ENCODE peak calls at places on chromosomes 11 and 22, in four cellular contexts. K is HCT116, F is WTC11, S is H1. M is an unnamed sample.

GRCh38 chr11:117944554-117944953 is 15.4 kb upstream of the TMPRSS13 start:
- DNase-seq in S (no peak), F (no peak), K (no peak), M (no peak)

GRCh38 chr11:49208006-49208721 is at the start of gene FOLH1:
- DNase-seq in S (no peak), F (no peak), K (no peak), M (no peak)

GRCh38 chr11:17890333-17890732 is 122.5 kb downstream of the SERGEF start:
- DNase-seq in F (no peak), K (no peak), S (no peak), M (no peak)

GRCh38 chr11:89660234-89660633 is 49.9 kb upstream of the TRIM77 start:
- DNase-seq in S (no peak), F (no peak), K (no peak), M (no peak)

GRCh38 chr11:119488256-119488995 is 65.5 kb upstream of the THY1 start:
- DNase-seq in K (no peak), S (no peak), F (peak; percentile 7), M (no peak)

GRCh38 chr11:46377831-46378230 is 3.6 kb upstream of the MDK start:
- DNase-seq in F (no peak), S (no peak), K (no peak), M (no peak)

GRCh38 chr11:92826597-92826996 is 142.9 kb upstream of the MTNR1B start:
- DNase-seq in S (no peak), F (no peak), K (no peak), M (no peak)

GRCh38 chr11:101436511-101437142 is 147.2 kb downstream of the TRPC6 start:
- DNase-seq in K (peak; percentile 46), S (no peak), F (peak; percentile 74), M (no peak)

GRCh38 chr11:12200359-12201015 is 90.1 kb downstream of the MICAL2 start:
- DNase-seq in F (no peak), K (no peak), S (no peak), M (no peak)

GRCh38 chr11:22707119-22707899 is 40.9 kb downstream of the GAS2 start:
- DNase-seq in F (no peak), K (no peak), S (no peak), M (no peak)

GRCh38 chr11:65434057-65434666 is 11.6 kb downstream of the NEAT1 start:
- DNase-seq in S (no peak), F (no peak), K (no peak), M (no peak)

GRCh38 chr11:1921576-1922141 is 2.2 kb downstream of the TNNT3 start:
- DNase-seq in F (no peak), S (no peak), K (no peak), M (no peak)

GRCh38 chr22:38871360-38872171 is 450 bp downstream of the CBX6 start:
- DNase-seq in F (no peak), S (no peak), K (no peak), M (no peak)

GRCh38 chr11:17991799-17992433 is 20.9 kb downstream of the SERGEF start:
- DNase-seq in S (no peak), F (peak; percentile 35), K (peak; percentile 42), M (no peak)

GRCh38 chr11:119520966-119521365 is 98.0 kb upstream of the THY1 start:
- DNase-seq in F (no peak), S (no peak), K (no peak), M (no peak)

GRCh38 chr11:132427611-132428010 is 1057.2 kb downstream of the NTM start:
- DNase-seq in K (no peak), F (no peak), S (no peak), M (no peak)

GRCh38 chr11:126355926-126356897 is 726 bp downstream of the ST3GAL4 start:
- DNase-seq in K (no peak), F (peak; percentile 51), S (no peak), M (no peak)

GRCh38 chr22:35131423-35132050 is 65.6 kb downstream of the ISX start:
- DNase-seq in F (no peak), K (no peak), S (no peak), M (no peak)

GRCh38 chr11:59501931-59502330 is 1.4 kb upstream of the OR4D11 start:
- DNase-seq in K (no peak), S (no peak), F (no peak), M (no peak)

GRCh38 chr11:123356539-123356938 is 73.5 kb upstream of the GRAMD1B start:
- DNase-seq in K (no peak), F (no peak), S (no peak), M (no peak)

GRCh38 chr11:2898366-2899079 is 12.9 kb upstream of the CDKN1C start:
- DNase-seq in S (no peak), F (no peak), K (no peak), M (no peak)

GRCh38 chr11:11620251-11620965 is 1.4 kb downstream of the GALNT18 start:
- DNase-seq in S (no peak), K (peak; percentile 47), F (peak; percentile 57), M (no peak)

GRCh38 chr11:101880208-101880607 is 34.6 kb upstream of the CEP126 start:
- DNase-seq in S (no peak), F (no peak), K (peak; percentile 72), M (no peak)

GRCh38 chr11:117825538-117826359 is 1.2 kb upstream of the FXYD2 start:
- DNase-seq in S (no peak), F (peak; percentile 3), K (no peak), M (no peak)

GRCh38 chr11:116199182-116199581 is 573.6 kb downstream of the BUD13 start:
- DNase-seq in S (no peak), K (no peak), F (no peak), M (no peak)

GRCh38 chr11:117932426-117932825 is 3.2 kb upstream of the TMPRSS13 start:
- DNase-seq in F (no peak), S (no peak), K (no peak), M (no peak)

GRCh38 chr11:27777013-27777412 is 76.8 kb upstream of the BDNF start:
- DNase-seq in F (no peak), K (no peak), S (no peak), M (no peak)

GRCh38 chr22:42519544-42520237 is at the start of gene RRP7A:
- DNase-seq in S (no peak), F (peak; percentile 83), K (no peak), M (no peak)

GRCh38 chr22:43378011-43378704 is 33.7 kb upstream of the MPPED1 start:
- DNase-seq in F (no peak), K (no peak), S (no peak), M (peak; percentile 63)

GRCh38 chr22:31244044-31244942 is 32.2 kb downstream of the LIMK2 start:
- DNase-seq in F (peak; percentile 54), S (peak; percentile 59), K (peak; percentile 33), M (no peak)

GRCh38 chr11:1281326-1281973 is 28.0 kb downstream of the TOLLIP start:
- DNase-seq in K (no peak), F (no peak), S (no peak), M (no peak)

GRCh38 chr11:93849751-93850584 is 450 bp downstream of the VSTM5 start:
- DNase-seq in K (no peak), S (no peak), F (peak; percentile 57), M (no peak)

GRCh38 chr11:3954448-3955298 is 99.2 kb downstream of the STIM1 start:
- DNase-seq in K (no peak), S (no peak), F (no peak), M (no peak)

GRCh38 chr11:118918686-118919280 is 6.9 kb downstream of the BCL9L start:
- DNase-seq in S (no peak), F (no peak), K (no peak), M (no peak)

GRCh38 chr11:96664108-96664507 is 274.3 kb downstream of the JRKL start:
- DNase-seq in K (no peak), F (no peak), S (no peak), M (no peak)

GRCh38 chr22:28208036-28208435 is 289.0 kb upstream of the PITPNB start:
- DNase-seq in S (no peak), F (no peak), K (no peak), M (no peak)

DNA sequence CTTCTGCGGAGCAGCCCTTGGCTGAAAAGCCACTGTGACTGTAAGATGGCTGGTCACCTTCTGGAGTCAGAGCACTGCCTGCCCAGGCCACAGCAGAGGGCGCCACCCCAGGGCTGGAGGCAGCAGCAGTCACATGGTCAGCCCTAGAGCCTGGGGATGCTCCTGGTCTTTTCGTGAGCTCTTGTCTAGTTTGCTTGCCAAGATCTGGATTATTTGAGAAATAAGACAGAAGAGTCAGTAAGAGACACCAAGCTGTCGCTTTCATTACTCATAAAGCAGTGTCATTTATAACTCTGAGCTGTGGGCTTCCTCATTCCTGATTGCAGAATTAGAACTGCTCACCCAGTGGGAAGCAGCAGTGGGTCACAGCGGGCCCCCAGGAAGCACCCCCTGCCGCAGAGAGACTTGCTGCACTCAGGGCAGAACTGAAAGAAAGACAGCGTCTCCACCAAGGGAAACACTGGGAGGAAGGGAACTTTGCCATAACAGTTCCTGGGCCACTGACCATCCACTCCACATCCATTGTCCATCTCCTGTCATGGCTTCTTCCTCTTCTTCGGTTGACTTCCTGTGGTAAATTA is 56.7 kb downstream of the PPP6R2 start:
- DNase-seq in F (peak; percentile 74), K (peak; percentile 3), S (peak; percentile 21), M (no peak)
- TF ChIP-seq SP1 in F (no peak), K (no peak), S (no peak), M (no peak)

GRCh38 chr11:8282621-8283509 is 19.2 kb upstream of the LMO1 start:
- DNase-seq in K (no peak), F (peak; percentile 47), S (no peak), M (no peak)
- TF ChIP-seq SP1 in K (no peak), F (peak; percentile 24), S (no peak), M (no peak)

GRCh38 chr22:40391417-40391816 is 21.0 kb downstream of the SGSM3 start:
- DNase-seq in K (no peak), S (no peak), F (no peak), M (no peak)

GRCh38 chr22:40388231-40388630 is 17.8 kb downstream of the SGSM3 start:
- DNase-seq in K (no peak), F (no peak), S (no peak), M (no peak)

GRCh38 chr22:40385041-40385782 is 14.8 kb downstream of the SGSM3 start:
- DNase-seq in S (no peak), F (no peak), K (no peak), M (no peak)

GRCh38 chr22:40383905-40384304 is 13.5 kb downstream of the SGSM3 start:
- DNase-seq in S (no peak), K (no peak), F (no peak), M (no peak)

DNA sequence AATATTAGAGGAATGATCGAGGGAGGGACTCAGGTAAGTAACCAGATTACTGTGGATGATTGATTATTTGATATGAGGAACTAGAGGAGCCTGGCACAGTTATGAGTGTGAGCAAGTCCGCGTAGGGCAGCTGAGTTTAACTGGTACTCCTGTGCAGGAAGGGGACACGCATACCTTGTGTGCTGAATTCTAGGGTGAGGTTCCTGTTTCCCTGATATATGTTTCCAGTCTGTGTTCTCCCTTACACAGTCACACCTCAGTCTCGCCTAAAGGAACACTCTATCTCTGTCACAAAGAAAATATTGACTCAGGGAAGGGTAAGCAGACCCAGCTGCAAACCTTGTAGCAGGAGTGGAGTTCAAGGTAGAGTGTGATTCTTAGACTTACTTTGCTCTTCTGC is 17.4 kb downstream of the SGSM3 start:
- DNase-seq in S (no peak), K (no peak), F (no peak), M (no peak)
- TF ChIP-seq SP1 in S (no peak), K (no peak), F (no peak), M (no peak)

DNA sequence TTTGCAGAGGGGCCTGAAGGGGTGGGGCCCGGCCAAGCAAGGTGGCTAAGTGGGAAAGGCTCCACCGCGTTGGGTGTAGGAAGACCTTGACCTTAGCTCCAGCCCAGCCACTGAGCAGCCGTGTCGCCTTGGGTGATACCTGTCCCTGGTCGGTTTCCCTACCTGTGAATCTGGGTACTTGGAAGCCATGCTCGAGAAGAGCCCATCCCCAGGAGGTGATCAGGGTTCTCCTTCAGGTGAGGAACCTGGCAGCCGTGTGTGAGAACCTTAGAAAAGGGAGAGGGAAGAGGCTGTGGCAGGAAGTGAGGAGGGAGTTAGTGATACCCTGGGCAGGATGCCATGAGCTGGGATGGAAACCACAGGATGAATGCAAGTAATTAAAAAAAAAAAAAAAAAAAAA is 21.6 kb downstream of the PPARA start:
- DNase-seq in F (no peak), K (peak; percentile 15), S (no peak), M (no peak)
- TF ChIP-seq SP1 in F (no peak), K (no peak), S (no peak), M (no peak)